ENCODE peak calls at places on chromosomes 13 and 19, in five cellular contexts. R is mammary epithelial cell, U is AG04450, I is esophagus muscularis mucosa, G is left ventricle myocardium inferior. T is an unnamed sample.

GRCh38 chr19:18768997-18769891 is 21.9 kb downstream of the COMP start:
- DNase-seq in R (no peak), U (no peak), G (no peak), I (no peak), T (no peak)

GRCh38 chr13:60311527-60311926 is 85.5 kb upstream of the TDRD3 start:
- DNase-seq in U (no peak), I (no peak), R (no peak), G (no peak), T (no peak)

GRCh38 chr13:51793570-51794273 is 10.2 kb downstream of the DHRS12 start:
- DNase-seq in U (peak; percentile 39), G (no peak), R (peak; percentile 78), I (no peak), T (no peak)

GRCh38 chr13:48536851-48537250 is 4.0 kb upstream of the RCBTB2 start:
- DNase-seq in I (no peak), R (no peak), U (no peak), G (no peak), T (no peak)

GRCh38 chr13:72170571-72170970 is 303.6 kb upstream of the DACH1 start:
- DNase-seq in U (no peak), G (no peak), I (no peak), R (no peak), T (no peak)

GRCh38 chr19:4448147-4448985 is 9.2 kb downstream of the UBXN6 start:
- DNase-seq in R (no peak), U (no peak), G (no peak), I (no peak), T (no peak)

GRCh38 chr13:112486386-112487126 is 101.4 kb downstream of the TUBGCP3 start:
- DNase-seq in I (no peak), G (no peak), R (no peak), U (no peak), T (no peak)

GRCh38 chr13:23558675-23559536 is 11.3 kb upstream of the TNFRSF19 start:
- DNase-seq in U (peak; percentile 58), I (no peak), G (peak; percentile 57), R (peak; percentile 97), T (peak; percentile 85)

GRCh38 chr13:106349080-106349841 is 186.2 kb downstream of the EFNB2 start:
- DNase-seq in I (no peak), U (no peak), G (peak; percentile 14), R (peak; percentile 90), T (peak; percentile 69)

GRCh38 chr13:102555914-102556553 is 40.8 kb upstream of the TPP2 start:
- DNase-seq in U (no peak), I (no peak), R (peak; percentile 59), G (no peak), T (no peak)

GRCh38 chr19:17098326-17098725 is 22.7 kb downstream of the MYO9B start:
- DNase-seq in R (no peak), I (no peak), G (no peak), U (no peak), T (no peak)

GRCh38 chr19:5809053-5809452 is 4.2 kb downstream of the NRTN start:
- DNase-seq in U (no peak), R (no peak), I (no peak), G (no peak), T (no peak)

GRCh38 chr19:5545984-5546383 is 21.8 kb downstream of the TINCR start:
- DNase-seq in G (no peak), I (no peak), R (no peak), U (no peak), T (no peak)

GRCh38 chr13:58869566-58869965 is 1238.0 kb downstream of the PCDH17 start:
- DNase-seq in G (no peak), R (no peak), I (no peak), U (no peak), T (no peak)

GRCh38 chr13:27619711-27620376 is 485 bp downstream of the LNX2 start:
- DNase-seq in U (no peak), G (peak; percentile 38), I (no peak), R (no peak), T (peak; percentile 62)

GRCh38 chr19:17953869-17954268 is 13.0 kb upstream of the KCNN1 start:
- DNase-seq in G (no peak), R (no peak), U (no peak), I (no peak), T (no peak)

GRCh38 chr13:93715866-93716265 is 489.3 kb downstream of the GPC6 start:
- DNase-seq in G (no peak), R (no peak), I (no peak), U (no peak), T (no peak)

GRCh38 chr13:21478881-21479808 is 20.0 kb upstream of the ZDHHC20 start:
- DNase-seq in U (peak; percentile 47), R (peak; percentile 57), G (no peak), I (no peak), T (no peak)

GRCh38 chr13:105193026-105193425 is 1342.4 kb downstream of the EFNB2 start:
- DNase-seq in G (no peak), I (no peak), U (no peak), R (no peak), T (no peak)

GRCh38 chr19:44747739-44748425 is 626 bp upstream of the BCL3 start:
- DNase-seq in R (peak; percentile 65), G (peak; percentile 73), U (no peak), I (no peak), T (peak; percentile 80)

GRCh38 chr13:61988810-61989209 is 573.2 kb upstream of the PCDH20 start:
- DNase-seq in U (no peak), R (no peak), I (no peak), G (no peak), T (no peak)

GRCh38 chr19:51166846-51167490 is 24.9 kb downstream of the SIGLEC7 start:
- DNase-seq in G (no peak), R (no peak), U (no peak), I (no peak), T (no peak)

GRCh38 chr19:15248648-15249559 is 16.7 kb upstream of the EPHX3 start:
- DNase-seq in U (peak; percentile 61), I (no peak), R (peak; percentile 75), G (peak; percentile 89), T (peak; percentile 88)

GRCh38 chr13:29508130-29508873 is 87.2 kb downstream of the SLC7A1 start:
- DNase-seq in U (peak; percentile 47), G (peak; percentile 82), R (peak; percentile 42), I (peak; percentile 94), T (peak; percentile 90)

GRCh38 chr13:50645092-50645491 is 198.4 kb downstream of the DLEU7 start:
- DNase-seq in U (no peak), G (no peak), R (peak; percentile 58), I (no peak), T (no peak)

GRCh38 chr19:54462072-54462712 is 1.4 kb downstream of the LENG9 start:
- DNase-seq in U (no peak), G (no peak), I (no peak), R (no peak), T (no peak)

GRCh38 chr13:107157272-107157671 is 589.3 kb upstream of the ARGLU1 start:
- DNase-seq in U (no peak), R (no peak), G (no peak), I (no peak), T (no peak)

GRCh38 chr19:16496613-16496983 is 404 bp downstream of the C19orf44 start:
- DNase-seq in G (peak; percentile 30), I (no peak), U (no peak), R (peak; percentile 50), T (peak; percentile 70)

GRCh38 chr13:95185311-95185710 is 115.9 kb downstream of the ABCC4 start:
- DNase-seq in I (no peak), U (no peak), G (no peak), R (peak; percentile 11), T (no peak)
- H3K27ac ChIP-seq in I (no peak overlapping the region), U (no peak overlapping the region), G (no peak overlapping the region), R (no peak overlapping the region), T (no peak overlapping the region)

GRCh38 chr19:41928754-41929535 is 696 bp upstream of the ERFL start:
- DNase-seq in G (no peak), U (no peak), R (no peak), I (no peak), T (no peak)
- H3K4me3 ChIP-seq in G (peak overlapping the region; percentile 63), U (peak overlapping the region; percentile 36), R (peak overlapping the region; percentile 38), I (peak overlapping the region; percentile 46), T (peak overlapping the region; percentile 52)

DNA sequence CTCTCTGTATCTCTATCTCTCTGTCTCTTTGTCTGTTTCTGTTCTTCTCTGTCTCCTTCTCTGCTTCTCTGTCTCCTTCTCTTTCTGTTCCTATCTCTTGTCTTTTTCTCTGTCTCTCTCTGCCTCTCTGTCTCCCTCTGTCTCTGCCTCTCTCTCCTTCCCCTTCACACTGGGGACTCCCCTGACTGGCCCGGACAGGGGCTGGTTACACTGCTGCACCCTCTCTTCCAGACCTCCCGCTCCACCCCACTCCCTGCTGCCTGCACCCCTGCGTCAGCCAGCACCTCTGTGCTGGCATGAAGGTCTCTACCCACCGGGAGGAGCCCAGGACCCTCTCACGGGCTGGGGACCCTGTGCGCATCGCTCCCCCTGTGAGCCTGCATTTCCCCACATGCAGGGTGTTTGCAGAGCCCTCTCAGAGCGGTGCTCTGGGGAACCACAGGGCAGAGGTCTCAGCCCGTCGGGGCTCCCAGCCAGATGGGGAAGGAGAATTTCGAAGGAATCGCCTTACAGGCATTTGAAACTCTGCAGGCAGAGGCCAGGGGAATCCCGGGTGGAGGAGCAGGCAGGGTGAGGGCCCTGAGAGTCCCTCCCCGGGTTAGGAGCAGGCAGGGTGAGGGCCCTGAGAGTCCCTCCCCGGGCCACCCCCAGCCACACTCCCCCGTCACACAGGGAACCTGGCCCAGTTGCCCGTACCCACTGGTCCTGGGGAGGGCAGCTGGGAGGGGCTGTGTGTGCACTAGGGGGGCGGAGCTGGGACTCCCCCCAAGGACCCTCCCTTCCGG is 16.1 kb upstream of the TCF3 start:
- DNase-seq in G (no peak), I (no peak), U (no peak), R (no peak), T (no peak)
- H3K27ac ChIP-seq in G (no peak overlapping the region), I (no peak overlapping the region), U (no peak overlapping the region), R (no peak overlapping the region), T (no peak overlapping the region)

GRCh38 chr19:49766007-49766937 is 529 bp upstream of the AP2A1 start:
- DNase-seq in R (peak; percentile 100), I (peak; percentile 100), G (peak; percentile 100), U (peak; percentile 100), T (peak; percentile 100)

GRCh38 chr19:49764341-49764740 is 1.2 kb upstream of the TSKS start:
- DNase-seq in R (no peak), G (no peak), U (no peak), I (no peak), T (no peak)

GRCh38 chr19:49767380-49767779 is 579 bp downstream of the AP2A1 start:
- DNase-seq in I (no peak), G (no peak), R (no peak), U (no peak), T (no peak)

GRCh38 chr19:49767967-49768581 is 1.3 kb downstream of the AP2A1 start:
- DNase-seq in I (no peak), G (no peak), U (no peak), R (no peak), T (no peak)

DNA sequence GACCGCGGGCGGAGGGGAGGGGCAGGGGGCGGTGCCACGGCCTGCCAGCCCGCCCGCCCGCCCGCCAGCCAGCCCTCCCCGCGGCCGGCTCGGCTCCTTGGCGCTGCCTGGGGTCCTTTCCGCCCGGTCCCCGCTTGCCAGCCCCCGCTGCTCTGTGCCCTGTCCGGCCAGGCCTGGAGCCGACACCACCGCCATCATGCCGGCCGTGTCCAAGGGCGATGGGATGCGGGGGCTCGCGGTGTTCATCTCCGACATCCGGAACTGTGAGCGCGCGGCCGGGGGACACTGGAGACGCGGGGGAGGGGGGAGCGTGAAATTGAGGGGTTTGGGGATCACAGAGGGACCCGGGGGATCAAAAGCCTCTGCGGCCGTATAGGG is at the start of gene AP2A1:
- DNase-seq in I (no peak), U (no peak), G (no peak), R (no peak), T (no peak)
- H3K4me3 ChIP-seq in I (peak within 1 kb of the TSS; percentile 90), U (peak within 1 kb of the TSS; percentile 85), G (peak within 1 kb of the TSS; percentile 92), R (peak within 1 kb of the TSS; percentile 91), T (peak within 1 kb of the TSS; percentile 90)

T was measured in right atrium auricular region.